ENCODE peak calls at places on chromosome 6, in four cellular contexts. One of them, this sample, is unnamed. For H3K4me1 and H3K27me3, the result is how much of the 10 kb centered on the place peaks cover.

GRCh38 chr6:43477235-43478007 is at the start of gene TJAP1:
- DNase-seq in ovary: peak
- DNase-seq in heart right ventricle: peak
- DNase-seq in IMR-90: peak
- DNase-seq in this sample: no peak

GRCh38 chr6:44730771-44731391 is 343.4 kb downstream of the CDC5L start:
- DNase-seq in ovary: no peak
- DNase-seq in heart right ventricle: no peak
- DNase-seq in IMR-90: peak
- DNase-seq in this sample: no peak

GRCh38 chr6:142296975-142297604 is 4.7 kb upstream of the ADGRG6 start:
- DNase-seq in ovary: no peak
- DNase-seq in heart right ventricle: no peak
- DNase-seq in IMR-90: no peak
- DNase-seq in this sample: no peak

GRCh38 chr6:5389086-5389745 is 127.9 kb downstream of the FARS2 start:
- DNase-seq in ovary: no peak
- DNase-seq in heart right ventricle: no peak
- DNase-seq in IMR-90: no peak
- DNase-seq in this sample: no peak

GRCh38 chr6:156877126-156877863 is 100.1 kb downstream of the ARID1B start:
- DNase-seq in ovary: peak
- DNase-seq in heart right ventricle: peak
- DNase-seq in IMR-90: no peak
- DNase-seq in this sample: no peak

GRCh38 chr6:101454106-101454676 is 60.7 kb downstream of the GRIK2 start:
- DNase-seq in ovary: no peak
- DNase-seq in heart right ventricle: no peak
- DNase-seq in IMR-90: peak
- DNase-seq in this sample: no peak

GRCh38 chr6:37083243-37084138 is 78.0 kb downstream of the FGD2 start:
- DNase-seq in ovary: peak
- DNase-seq in heart right ventricle: peak
- DNase-seq in IMR-90: peak
- DNase-seq in this sample: peak

GRCh38 chr6:154500769-154501171 is 9.7 kb downstream of the CNKSR3 start:
- DNase-seq in ovary: no peak
- DNase-seq in heart right ventricle: no peak
- DNase-seq in IMR-90: no peak
- DNase-seq in this sample: no peak

GRCh38 chr6:91669154-91669903 is 1082.5 kb upstream of the MAP3K7 start:
- DNase-seq in ovary: no peak
- DNase-seq in heart right ventricle: no peak
- DNase-seq in IMR-90: no peak
- DNase-seq in this sample: no peak

GRCh38 chr6:2127484-2127911 is 117.9 kb downstream of the GMDS start:
- DNase-seq in ovary: no peak
- DNase-seq in heart right ventricle: peak
- DNase-seq in IMR-90: no peak
- DNase-seq in this sample: no peak

GRCh38 chr6:42177514-42178364 is 4.6 kb downstream of the GUCA1A start:
- DNase-seq in ovary: no peak
- DNase-seq in heart right ventricle: no peak
- DNase-seq in IMR-90: no peak
- DNase-seq in this sample: no peak

GRCh38 chr6:155495011-155495768 is 39.6 kb upstream of the NOX3 start:
- DNase-seq in ovary: peak
- DNase-seq in heart right ventricle: peak
- DNase-seq in IMR-90: peak
- DNase-seq in this sample: no peak

GRCh38 chr6:157728183-157728881 is 94.7 kb upstream of the SNX9 start:
- DNase-seq in ovary: no peak
- DNase-seq in heart right ventricle: no peak
- DNase-seq in IMR-90: no peak
- DNase-seq in this sample: no peak

GRCh38 chr6:7991992-7992815 is 72.0 kb downstream of the BLOC1S5 start:
- DNase-seq in ovary: peak
- DNase-seq in heart right ventricle: no peak
- DNase-seq in IMR-90: peak
- DNase-seq in this sample: peak

GRCh38 chr6:69958978-69959377 is 92.6 kb downstream of the COL19A1 start:
- DNase-seq in ovary: no peak
- DNase-seq in heart right ventricle: no peak
- DNase-seq in IMR-90: no peak
- DNase-seq in this sample: no peak

GRCh38 chr6:141561154-141561553 is 571.6 kb upstream of the GJE1 start:
- DNase-seq in ovary: no peak
- DNase-seq in heart right ventricle: no peak
- DNase-seq in IMR-90: no peak
- DNase-seq in this sample: no peak

GRCh38 chr6:148186916-148187315 is 155.7 kb upstream of the SASH1 start:
- DNase-seq in ovary: no peak
- DNase-seq in heart right ventricle: no peak
- DNase-seq in IMR-90: no peak
- DNase-seq in this sample: peak

GRCh38 chr6:35634316-35634715 is 54.4 kb downstream of the FKBP5 start:
- DNase-seq in ovary: no peak
- DNase-seq in heart right ventricle: peak
- DNase-seq in IMR-90: no peak
- DNase-seq in this sample: no peak

GRCh38 chr6:144063246-144063743 is 32.1 kb downstream of the SF3B5 start:
- DNase-seq in ovary: no peak
- DNase-seq in heart right ventricle: no peak
- DNase-seq in IMR-90: no peak
- DNase-seq in this sample: no peak

GRCh38 chr6:32393660-32394420 is 13.1 kb downstream of the BTNL2 start:
- DNase-seq in ovary: no peak
- DNase-seq in heart right ventricle: no peak
- DNase-seq in IMR-90: no peak
- DNase-seq in this sample: peak

GRCh38 chr6:66731310-66731709 is 1024.3 kb upstream of the EYS start:
- DNase-seq in ovary: no peak
- DNase-seq in heart right ventricle: no peak
- DNase-seq in IMR-90: no peak
- DNase-seq in this sample: no peak

GRCh38 chr6:155014137-155014536 is 19.0 kb downstream of the TIAM2 start:
- DNase-seq in ovary: no peak
- DNase-seq in heart right ventricle: no peak
- DNase-seq in IMR-90: no peak
- DNase-seq in this sample: no peak

GRCh38 chr6:164439331-164439730 is 870.1 kb downstream of the C6orf118 start:
- DNase-seq in ovary: no peak
- DNase-seq in heart right ventricle: no peak
- DNase-seq in IMR-90: no peak
- DNase-seq in this sample: no peak

GRCh38 chr6:111995409-111995808 is 58.5 kb upstream of the CCN6 start:
- DNase-seq in ovary: no peak
- DNase-seq in heart right ventricle: no peak
- DNase-seq in IMR-90: no peak
- DNase-seq in this sample: peak

GRCh38 chr6:11328613-11329247 is 96.3 kb upstream of the NEDD9 start:
- DNase-seq in ovary: no peak
- DNase-seq in heart right ventricle: no peak
- DNase-seq in IMR-90: peak
- DNase-seq in this sample: no peak

GRCh38 chr6:27834384-27834783 is 77.8 kb downstream of the OR2B2 start:
- DNase-seq in ovary: no peak
- DNase-seq in heart right ventricle: no peak
- DNase-seq in IMR-90: no peak
- DNase-seq in this sample: no peak
- H3K4me1 ChIP-seq in ovary: under half
- H3K4me1 ChIP-seq in heart right ventricle: under half
- H3K4me1 ChIP-seq in IMR-90: under half
- H3K4me1 ChIP-seq in this sample: under half

DNA sequence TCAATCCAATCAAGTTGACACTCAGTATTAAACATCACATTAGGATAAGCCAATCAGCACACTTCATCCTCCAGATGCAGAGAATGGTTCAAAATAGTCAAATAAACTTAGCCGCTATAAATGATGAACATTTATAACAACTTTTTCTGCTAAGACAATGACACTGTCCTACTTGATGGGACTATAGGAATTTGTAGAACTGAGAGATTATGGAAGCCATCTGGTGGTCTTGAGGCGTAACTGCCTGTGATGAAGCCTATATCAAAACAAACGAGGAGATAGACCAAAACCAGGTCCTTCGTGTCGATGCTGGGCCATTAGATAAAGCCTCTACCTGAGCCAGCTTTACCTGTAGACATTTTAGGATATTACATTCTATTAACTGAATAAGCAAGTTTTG is 631.1 kb downstream of the COL12A1 start:
- DNase-seq in ovary: no peak
- DNase-seq in heart right ventricle: no peak
- DNase-seq in IMR-90: peak
- DNase-seq in this sample: no peak
- TF ChIP-seq CTCF in ovary: no peak
- TF ChIP-seq CTCF in heart right ventricle: peak
- TF ChIP-seq CTCF in IMR-90: peak
- TF ChIP-seq CTCF in this sample: peak

GRCh38 chr6:169799474-169799926 is 48.1 kb downstream of the ERMARD start:
- DNase-seq in ovary: no peak
- DNase-seq in heart right ventricle: no peak
- DNase-seq in IMR-90: no peak
- DNase-seq in this sample: no peak
- H3K27me3 ChIP-seq in ovary: under half
- H3K27me3 ChIP-seq in heart right ventricle: under half
- H3K27me3 ChIP-seq in IMR-90: under half
- H3K27me3 ChIP-seq in this sample: under half

GRCh38 chr6:63802606-63803206 is 167.1 kb downstream of the PHF3 start:
- DNase-seq in ovary: no peak
- DNase-seq in heart right ventricle: no peak
- DNase-seq in IMR-90: peak
- DNase-seq in this sample: no peak

GRCh38 chr6:63805345-63805744 is 169.7 kb downstream of the PHF3 start:
- DNase-seq in ovary: no peak
- DNase-seq in heart right ventricle: no peak
- DNase-seq in IMR-90: no peak
- DNase-seq in this sample: no peak

GRCh38 chr6:63805808-63806572 is 170.4 kb downstream of the PHF3 start:
- DNase-seq in ovary: no peak
- DNase-seq in heart right ventricle: no peak
- DNase-seq in IMR-90: peak
- DNase-seq in this sample: peak

GRCh38 chr6:63803371-63803770 is 167.8 kb downstream of the PHF3 start:
- DNase-seq in ovary: no peak
- DNase-seq in heart right ventricle: no peak
- DNase-seq in IMR-90: no peak
- DNase-seq in this sample: no peak

DNA sequence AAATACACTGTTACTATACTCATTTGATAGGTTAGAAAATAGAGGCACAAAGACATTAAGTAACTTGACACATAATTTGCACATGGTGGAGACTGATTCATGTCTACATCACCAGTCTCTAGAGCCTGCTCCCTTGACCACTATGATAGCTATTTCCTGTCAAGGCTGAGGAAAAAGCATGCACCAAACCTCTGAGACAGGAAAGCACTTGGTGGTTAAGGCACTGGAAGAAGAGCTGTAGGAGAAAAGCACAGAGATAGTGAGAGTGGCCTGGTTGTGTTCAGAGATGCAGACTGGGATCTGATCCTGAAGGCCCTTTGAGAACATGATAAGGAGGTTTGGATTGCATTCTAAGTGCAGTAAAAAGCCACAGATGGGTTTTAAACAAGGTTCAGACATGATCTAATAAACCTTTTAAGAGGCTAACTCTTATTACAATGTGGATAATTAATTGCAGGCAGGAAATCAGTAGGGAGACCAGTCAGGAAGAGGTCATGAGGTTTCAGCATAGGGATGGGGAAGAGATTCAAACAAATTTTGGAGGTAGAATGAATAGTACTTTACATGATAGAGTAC is 168.9 kb downstream of the PHF3 start:
- DNase-seq in ovary: no peak
- DNase-seq in heart right ventricle: no peak
- DNase-seq in IMR-90: peak
- DNase-seq in this sample: peak
- H3K4me1 ChIP-seq in ovary: under half
- H3K4me1 ChIP-seq in heart right ventricle: under half
- H3K4me1 ChIP-seq in IMR-90: under half
- H3K4me1 ChIP-seq in this sample: under half

GRCh38 chr6:38814761-38815160 is 99.7 kb downstream of the DNAH8 start:
- DNase-seq in ovary: no peak
- DNase-seq in heart right ventricle: no peak
- DNase-seq in IMR-90: no peak
- DNase-seq in this sample: no peak

GRCh38 chr6:38813451-38813850 is 98.3 kb downstream of the DNAH8 start:
- DNase-seq in ovary: no peak
- DNase-seq in heart right ventricle: no peak
- DNase-seq in IMR-90: no peak
- DNase-seq in this sample: no peak

GRCh38 chr6:38808039-38808438 is 92.9 kb downstream of the DNAH8 start:
- DNase-seq in ovary: no peak
- DNase-seq in heart right ventricle: no peak
- DNase-seq in IMR-90: no peak
- DNase-seq in this sample: no peak

GRCh38 chr6:38815250-38815649 is 100.1 kb downstream of the DNAH8 start:
- DNase-seq in ovary: no peak
- DNase-seq in heart right ventricle: no peak
- DNase-seq in IMR-90: no peak
- DNase-seq in this sample: no peak

GRCh38 chr6:38813026-38813425 is 97.9 kb downstream of the DNAH8 start:
- DNase-seq in ovary: no peak
- DNase-seq in heart right ventricle: no peak
- DNase-seq in IMR-90: no peak
- DNase-seq in this sample: no peak
- TF ChIP-seq CTCF in ovary: no peak
- TF ChIP-seq CTCF in heart right ventricle: no peak
- TF ChIP-seq CTCF in IMR-90: no peak
- TF ChIP-seq CTCF in this sample: no peak

DNA sequence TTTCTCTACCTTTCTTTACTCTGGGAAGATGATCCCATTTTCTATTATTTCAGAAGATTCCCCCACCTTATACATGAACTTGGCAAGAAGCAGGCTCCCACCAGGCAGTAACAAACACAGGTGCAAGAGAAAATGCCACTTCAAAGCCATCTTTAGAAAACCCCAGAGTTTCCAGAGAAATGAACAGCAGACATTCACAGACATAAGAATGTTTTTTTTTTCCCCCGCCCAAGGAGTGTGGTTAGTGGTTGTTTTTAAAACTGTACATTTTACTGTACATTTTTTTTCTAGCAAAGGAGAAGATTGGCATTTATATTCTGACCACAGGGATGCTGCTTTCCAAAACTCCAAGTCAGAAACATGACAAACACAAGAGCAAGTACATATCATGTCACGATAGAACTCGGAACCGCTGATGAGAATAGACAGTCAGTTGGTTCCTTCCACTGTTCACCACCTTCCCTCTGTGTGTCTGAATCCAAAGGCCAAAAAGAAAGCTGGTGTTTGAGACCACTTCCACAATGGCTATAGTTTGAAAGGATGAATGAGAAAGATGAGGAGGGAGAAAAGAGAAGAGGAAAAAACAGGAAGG is 197.9 kb downstream of the LRFN2 start:
- DNase-seq in ovary: no peak
- DNase-seq in heart right ventricle: no peak
- DNase-seq in IMR-90: no peak
- DNase-seq in this sample: no peak
- H3K27me3 ChIP-seq in ovary: under half
- H3K27me3 ChIP-seq in heart right ventricle: under half
- H3K27me3 ChIP-seq in IMR-90: under half
- H3K27me3 ChIP-seq in this sample: under half

This sample was measured in foreskin keratinocyte.